ENCODE peak calls at places on chromosome 2, in four cellular contexts. L is A549, P is GM12878, E is HepG2. T is an unnamed sample.

GRCh38 chr2:165969227-165969626 is 15.7 kb upstream of the TTC21B start:
- DNase-seq in L (no peak), P (no peak), E (no peak), T (no peak)

GRCh38 chr2:23549051-23549450 is 164.1 kb downstream of the KLHL29 start:
- DNase-seq in L (no peak), P (no peak), E (no peak), T (no peak)

GRCh38 chr2:85353876-85354285 is 447 bp downstream of the RETSAT start:
- DNase-seq in L (peak), P (no peak), E (peak), T (peak)

GRCh38 chr2:7508220-7508943 is 591.2 kb downstream of the RNF144A start:
- DNase-seq in L (no peak), P (no peak), E (no peak), T (no peak)

GRCh38 chr2:39632871-39633270 is 32.8 kb upstream of the TMEM178A start:
- DNase-seq in L (no peak), P (no peak), E (no peak), T (no peak)

GRCh38 chr2:64667535-64667934 is 13.8 kb upstream of the SERTAD2 start:
- DNase-seq in L (no peak), P (no peak), E (no peak), T (no peak)

GRCh38 chr2:62806231-62806630 is 100.7 kb downstream of the EHBP1 start:
- DNase-seq in L (no peak), P (no peak), E (no peak), T (no peak)

GRCh38 chr2:201707753-201708152 is 9.3 kb upstream of the MPP4 start:
- DNase-seq in L (no peak), P (no peak), E (no peak), T (no peak)

GRCh38 chr2:231683292-231683898 is 24.9 kb upstream of the PTMA start:
- DNase-seq in L (no peak), P (no peak), E (no peak), T (no peak)

GRCh38 chr2:6692061-6692460 is 173.6 kb downstream of the CMPK2 start:
- DNase-seq in L (no peak), P (no peak), E (no peak), T (no peak)

GRCh38 chr2:20728114-20728758 is 61.3 kb downstream of the GDF7 start:
- DNase-seq in L (no peak), P (no peak), E (peak), T (no peak)

DNA sequence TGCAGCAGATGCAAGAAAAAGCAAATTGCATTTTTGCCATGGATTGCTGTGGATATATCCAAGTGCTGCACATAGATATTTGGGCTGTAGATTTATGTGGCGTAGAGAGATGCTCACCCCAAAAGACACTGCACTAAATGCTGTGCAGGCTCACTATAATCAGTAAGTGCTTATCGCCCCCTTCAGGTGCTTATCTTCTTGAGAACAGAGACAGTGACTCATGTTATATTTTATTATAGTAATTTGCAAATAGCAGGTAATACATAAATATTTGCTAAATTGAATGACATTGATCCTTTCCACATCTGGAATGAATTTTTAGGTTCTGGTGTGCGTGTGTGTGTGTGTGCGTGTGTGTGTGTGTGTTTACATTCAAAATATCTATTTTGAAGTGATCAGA is 36.8 kb upstream of the PLEKHM3 start:
- DNase-seq in L (no peak), P (no peak), E (peak), T (peak)
- TF ChIP-seq CHD4 in L (no peak), P (no peak), E (no peak), T (no peak)

DNA sequence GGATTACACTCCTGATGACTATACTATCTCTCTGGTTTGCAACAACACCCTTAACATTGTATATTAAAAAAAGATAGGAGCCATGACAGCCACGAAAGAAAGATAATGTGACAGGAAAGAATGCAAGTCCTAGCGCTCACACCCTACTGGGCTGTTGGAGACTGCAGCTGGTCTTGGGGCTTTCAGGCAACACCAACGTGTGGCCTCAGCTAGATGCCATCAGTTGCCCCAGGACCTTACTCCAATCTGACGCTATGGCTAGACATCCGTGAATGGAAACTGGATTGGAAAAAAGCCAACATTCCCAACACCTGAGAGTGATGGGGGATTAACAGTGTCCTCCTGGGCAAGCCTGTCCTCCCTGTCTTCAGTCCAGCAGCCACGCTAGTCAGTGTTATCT is 357.4 kb upstream of the GULP1 start:
- DNase-seq in L (no peak), P (no peak), E (no peak), T (no peak)
- TF ChIP-seq CHD4 in L (no peak), P (no peak), E (no peak), T (no peak)

GRCh38 chr2:150916997-150917396 is 344.7 kb downstream of the RBM43 start:
- DNase-seq in L (no peak), P (no peak), E (no peak), T (no peak)
- TF ChIP-seq CHD4 in L (no peak), P (no peak), E (no peak), T (no peak)

GRCh38 chr2:134466141-134466540 is 212.3 kb downstream of the MGAT5 start:
- DNase-seq in L (no peak), P (peak), E (peak), T (peak)
- TF ChIP-seq CHD4 in L (no peak), P (no peak), E (no peak), T (no peak)

GRCh38 chr2:239310401-239311061 is 90.3 kb downstream of the HDAC4 start:
- DNase-seq in L (no peak), P (no peak), E (no peak), T (no peak)

GRCh38 chr2:239307921-239308620 is 92.7 kb downstream of the HDAC4 start:
- DNase-seq in L (no peak), P (no peak), E (no peak), T (no peak)

GRCh38 chr2:239307221-239307569 is 93.6 kb downstream of the HDAC4 start:
- DNase-seq in L (no peak), P (no peak), E (no peak), T (no peak)

GRCh38 chr2:239309398-239310245 is 91.2 kb downstream of the HDAC4 start:
- DNase-seq in L (no peak), P (no peak), E (no peak), T (no peak)

DNA sequence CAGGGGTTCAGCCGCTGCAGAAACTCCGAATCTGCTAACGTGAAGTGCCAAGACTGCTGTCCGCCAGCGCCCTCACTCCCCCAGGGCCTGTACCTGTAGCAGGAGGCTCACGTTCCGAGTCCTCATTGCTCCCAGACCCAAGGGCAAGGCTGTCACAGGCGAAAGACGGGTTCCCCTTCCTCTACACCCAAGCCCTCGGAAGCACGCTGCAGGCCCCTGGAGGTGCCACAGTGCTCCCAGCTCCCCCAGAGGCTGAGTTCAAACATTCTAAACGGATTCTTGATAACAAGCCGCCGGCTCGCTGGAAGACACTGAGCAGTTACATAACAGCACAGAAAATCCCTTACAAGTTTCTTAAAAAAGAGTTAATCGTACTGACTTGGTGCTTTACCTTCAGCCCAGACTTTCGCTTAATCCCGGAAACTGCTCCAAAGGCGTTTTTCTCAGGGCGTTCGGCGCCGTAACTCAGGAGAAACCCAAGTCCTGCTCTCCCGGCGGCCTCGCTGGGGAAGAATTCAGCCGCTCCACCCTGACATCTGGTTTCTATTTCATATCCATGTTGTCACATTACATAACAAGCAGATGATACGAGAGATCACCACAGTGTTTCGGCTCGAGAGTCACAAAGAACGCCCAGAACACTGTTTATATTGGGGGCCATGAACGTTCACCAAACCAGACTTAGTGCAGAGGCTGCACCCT is 92.0 kb downstream of the HDAC4 start:
- DNase-seq in L (no peak), P (no peak), E (no peak), T (no peak)
- TF ChIP-seq CHD4 in L (no peak), P (no peak), E (no peak), T (no peak)

DNA sequence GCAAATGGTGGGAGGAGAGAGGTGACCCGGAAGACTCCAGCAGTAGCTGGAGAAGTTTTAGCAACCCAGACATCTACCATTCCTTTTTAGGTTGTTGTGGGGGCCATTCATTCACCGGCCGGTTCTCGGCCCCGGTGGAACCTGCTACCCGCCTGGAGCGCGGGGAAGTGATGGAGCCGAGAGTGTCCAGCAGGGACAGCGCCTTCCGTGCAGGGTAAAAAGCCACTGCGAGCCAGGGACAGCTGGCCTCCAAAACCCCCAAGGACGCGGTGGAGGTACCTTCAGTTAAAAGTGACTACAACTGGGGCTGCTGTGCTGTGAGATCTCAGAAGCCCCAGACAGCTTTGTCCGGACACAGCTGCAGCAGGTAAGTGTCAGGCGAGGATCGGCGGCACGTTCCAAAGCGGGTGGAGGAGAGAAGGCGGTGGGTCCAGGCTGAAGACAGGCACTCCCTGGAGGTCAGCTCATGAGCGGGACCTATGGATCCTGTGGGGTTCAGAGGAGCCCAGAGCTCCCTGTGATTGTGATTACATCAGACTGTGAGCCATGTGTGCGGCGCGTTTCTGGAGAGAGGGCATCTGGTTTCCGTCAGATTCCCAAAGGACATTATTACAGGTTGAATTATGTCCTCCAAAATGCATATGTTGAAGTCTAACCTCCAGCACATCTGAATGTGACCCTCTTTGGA is 276.5 kb downstream of the EIPR1 start:
- DNase-seq in L (no peak), P (no peak), E (no peak), T (no peak)
- TF ChIP-seq CHD4 in L (no peak), P (no peak), E (no peak), T (no peak)

GRCh38 chr2:235639387-235639786 is 145.5 kb downstream of the AGAP1 start:
- DNase-seq in L (no peak), P (no peak), E (no peak), T (no peak)
- TF ChIP-seq CHD4 in L (no peak), P (no peak), E (no peak), T (no peak)

GRCh38 chr2:133609664-133610063 is 41.4 kb upstream of the NCKAP5 start:
- DNase-seq in L (no peak), P (no peak), E (no peak), T (no peak)

GRCh38 chr2:133606616-133607015 is 38.4 kb upstream of the NCKAP5 start:
- DNase-seq in L (no peak), P (no peak), E (no peak), T (no peak)

GRCh38 chr2:133608291-133608690 is 40.0 kb upstream of the NCKAP5 start:
- DNase-seq in L (no peak), P (no peak), E (no peak), T (no peak)

GRCh38 chr2:133605031-133605773 is 36.9 kb upstream of the NCKAP5 start:
- DNase-seq in L (no peak), P (no peak), E (no peak), T (no peak)

GRCh38 chr2:133607679-133608078 is 39.4 kb upstream of the NCKAP5 start:
- DNase-seq in L (no peak), P (no peak), E (no peak), T (no peak)
- TF ChIP-seq CHD4 in L (no peak), P (no peak), E (no peak), T (no peak)

GRCh38 chr2:101012706-101013181 is 10.7 kb downstream of the RPL31 start:
- DNase-seq in L (no peak), P (no peak), E (peak), T (peak)
- TF ChIP-seq CHD4 in L (no peak), P (no peak), E (no peak), T (no peak)

T was measured in K562.